ENCODE peak calls at places on chromosomes 6 and 20, in five cellular contexts. One of them, this sample, is unnamed.

GRCh38 chr20:48814633-48815032 is 13.2 kb downstream of the PREX1 start:
- DNase-seq in right atrium auricular region: no peak
- DNase-seq in mammary epithelial cell: no peak
- DNase-seq in heart left ventricle: no peak
- DNase-seq in hepatocyte: no peak
- DNase-seq in this sample: no peak

GRCh38 chr6:53496797-53497196 is 48.1 kb downstream of the GCLC start:
- DNase-seq in right atrium auricular region: no peak
- DNase-seq in mammary epithelial cell: peak
- DNase-seq in heart left ventricle: no peak
- DNase-seq in hepatocyte: peak
- DNase-seq in this sample: no peak

GRCh38 chr6:100881707-100882040 is 545 bp upstream of the ASCC3 start:
- DNase-seq in right atrium auricular region: no peak
- DNase-seq in mammary epithelial cell: no peak
- DNase-seq in heart left ventricle: no peak
- DNase-seq in hepatocyte: no peak
- DNase-seq in this sample: no peak

GRCh38 chr6:26284537-26285142 is 80.4 kb upstream of the BTN3A2 start:
- DNase-seq in right atrium auricular region: peak
- DNase-seq in mammary epithelial cell: peak
- DNase-seq in heart left ventricle: peak
- DNase-seq in hepatocyte: peak
- DNase-seq in this sample: peak

GRCh38 chr6:100906325-100906724 is 25.2 kb upstream of the ASCC3 start:
- DNase-seq in right atrium auricular region: no peak
- DNase-seq in mammary epithelial cell: no peak
- DNase-seq in heart left ventricle: no peak
- DNase-seq in hepatocyte: no peak
- DNase-seq in this sample: no peak

GRCh38 chr6:129267028-129267427 is 384.1 kb downstream of the LAMA2 start:
- DNase-seq in right atrium auricular region: no peak
- DNase-seq in mammary epithelial cell: no peak
- DNase-seq in heart left ventricle: peak
- DNase-seq in hepatocyte: no peak
- DNase-seq in this sample: no peak

GRCh38 chr6:167799033-167799933 is 27.4 kb upstream of the AFDN start:
- DNase-seq in right atrium auricular region: no peak
- DNase-seq in mammary epithelial cell: no peak
- DNase-seq in heart left ventricle: no peak
- DNase-seq in hepatocyte: no peak
- DNase-seq in this sample: no peak

GRCh38 chr20:1302578-1303541 is 26.1 kb downstream of the SDCBP2 start:
- DNase-seq in right atrium auricular region: no peak
- DNase-seq in mammary epithelial cell: peak
- DNase-seq in heart left ventricle: no peak
- DNase-seq in hepatocyte: no peak
- DNase-seq in this sample: no peak

GRCh38 chr6:146775227-146775626 is 176.5 kb downstream of the ADGB start:
- DNase-seq in right atrium auricular region: no peak
- DNase-seq in mammary epithelial cell: no peak
- DNase-seq in heart left ventricle: no peak
- DNase-seq in hepatocyte: no peak
- DNase-seq in this sample: no peak

GRCh38 chr6:157669747-157670216 is 153.3 kb upstream of the SNX9 start:
- DNase-seq in right atrium auricular region: peak
- DNase-seq in mammary epithelial cell: peak
- DNase-seq in heart left ventricle: peak
- DNase-seq in hepatocyte: peak
- DNase-seq in this sample: peak

GRCh38 chr6:157343732-157344131 is 20.4 kb upstream of the TMEM242 start:
- DNase-seq in right atrium auricular region: no peak
- DNase-seq in mammary epithelial cell: no peak
- DNase-seq in heart left ventricle: no peak
- DNase-seq in hepatocyte: no peak
- DNase-seq in this sample: no peak

GRCh38 chr20:3221398-3222226 is 12.3 kb downstream of the ITPA start:
- DNase-seq in right atrium auricular region: no peak
- DNase-seq in mammary epithelial cell: no peak
- DNase-seq in heart left ventricle: no peak
- DNase-seq in hepatocyte: no peak
- DNase-seq in this sample: no peak

GRCh38 chr6:166728884-166729530 is 102.0 kb upstream of the RPS6KA2 start:
- DNase-seq in right atrium auricular region: peak
- DNase-seq in mammary epithelial cell: no peak
- DNase-seq in heart left ventricle: no peak
- DNase-seq in hepatocyte: no peak
- DNase-seq in this sample: peak

GRCh38 chr6:126657556-126658129 is 317.7 kb downstream of the CENPW start:
- DNase-seq in right atrium auricular region: no peak
- DNase-seq in mammary epithelial cell: peak
- DNase-seq in heart left ventricle: no peak
- DNase-seq in hepatocyte: peak
- DNase-seq in this sample: no peak

GRCh38 chr20:37345339-37346231 is at the start of gene SRC:
- DNase-seq in right atrium auricular region: peak
- DNase-seq in mammary epithelial cell: peak
- DNase-seq in heart left ventricle: peak
- DNase-seq in hepatocyte: peak
- DNase-seq in this sample: peak

GRCh38 chr6:16649241-16649640 is 112.0 kb downstream of the ATXN1 start:
- DNase-seq in right atrium auricular region: no peak
- DNase-seq in mammary epithelial cell: no peak
- DNase-seq in heart left ventricle: no peak
- DNase-seq in hepatocyte: no peak
- DNase-seq in this sample: no peak

GRCh38 chr20:61361501-61361900 is 109.4 kb downstream of the CDH4 start:
- DNase-seq in right atrium auricular region: no peak
- DNase-seq in mammary epithelial cell: no peak
- DNase-seq in heart left ventricle: no peak
- DNase-seq in hepatocyte: no peak
- DNase-seq in this sample: no peak

GRCh38 chr20:31517373-31517772 is 3.1 kb downstream of the HM13 start:
- DNase-seq in right atrium auricular region: no peak
- DNase-seq in mammary epithelial cell: peak
- DNase-seq in heart left ventricle: no peak
- DNase-seq in hepatocyte: peak
- DNase-seq in this sample: no peak

GRCh38 chr20:41149679-41150131 is 12.4 kb downstream of the PLCG1 start:
- DNase-seq in right atrium auricular region: no peak
- DNase-seq in mammary epithelial cell: peak
- DNase-seq in heart left ventricle: no peak
- DNase-seq in hepatocyte: peak
- DNase-seq in this sample: no peak

GRCh38 chr6:22681761-22682160 is 112.4 kb downstream of the HDGFL1 start:
- DNase-seq in right atrium auricular region: no peak
- DNase-seq in mammary epithelial cell: no peak
- DNase-seq in heart left ventricle: no peak
- DNase-seq in hepatocyte: no peak
- DNase-seq in this sample: no peak

GRCh38 chr20:35398660-35399144 is 13.1 kb downstream of the UQCC1 start:
- DNase-seq in right atrium auricular region: no peak
- DNase-seq in mammary epithelial cell: no peak
- DNase-seq in heart left ventricle: no peak
- DNase-seq in hepatocyte: no peak
- DNase-seq in this sample: no peak

GRCh38 chr6:36285187-36285612 is 15.3 kb downstream of the PNPLA1 start:
- DNase-seq in right atrium auricular region: no peak
- DNase-seq in mammary epithelial cell: no peak
- DNase-seq in heart left ventricle: no peak
- DNase-seq in hepatocyte: no peak
- DNase-seq in this sample: no peak

GRCh38 chr6:56795852-56796532 is 153.3 kb upstream of the DST start:
- DNase-seq in right atrium auricular region: no peak
- DNase-seq in mammary epithelial cell: peak
- DNase-seq in heart left ventricle: no peak
- DNase-seq in hepatocyte: no peak
- DNase-seq in this sample: no peak

GRCh38 chr20:48294196-48294595 is 508.9 kb upstream of the SULF2 start:
- DNase-seq in right atrium auricular region: no peak
- DNase-seq in mammary epithelial cell: no peak
- DNase-seq in heart left ventricle: no peak
- DNase-seq in hepatocyte: no peak
- DNase-seq in this sample: no peak

GRCh38 chr6:1153696-1154245 is 158.1 kb upstream of the FOXQ1 start:
- DNase-seq in right atrium auricular region: no peak
- DNase-seq in mammary epithelial cell: no peak
- DNase-seq in heart left ventricle: no peak
- DNase-seq in hepatocyte: no peak
- DNase-seq in this sample: no peak

GRCh38 chr6:75285156-75285639 is 606 bp upstream of the TMEM30A start:
- DNase-seq in right atrium auricular region: no peak
- DNase-seq in mammary epithelial cell: peak
- DNase-seq in heart left ventricle: no peak
- DNase-seq in hepatocyte: no peak
- DNase-seq in this sample: no peak

GRCh38 chr20:16017656-16018055 is 555.6 kb downstream of the KIF16B start:
- DNase-seq in right atrium auricular region: no peak
- DNase-seq in mammary epithelial cell: peak
- DNase-seq in heart left ventricle: no peak
- DNase-seq in hepatocyte: no peak
- DNase-seq in this sample: no peak

DNA sequence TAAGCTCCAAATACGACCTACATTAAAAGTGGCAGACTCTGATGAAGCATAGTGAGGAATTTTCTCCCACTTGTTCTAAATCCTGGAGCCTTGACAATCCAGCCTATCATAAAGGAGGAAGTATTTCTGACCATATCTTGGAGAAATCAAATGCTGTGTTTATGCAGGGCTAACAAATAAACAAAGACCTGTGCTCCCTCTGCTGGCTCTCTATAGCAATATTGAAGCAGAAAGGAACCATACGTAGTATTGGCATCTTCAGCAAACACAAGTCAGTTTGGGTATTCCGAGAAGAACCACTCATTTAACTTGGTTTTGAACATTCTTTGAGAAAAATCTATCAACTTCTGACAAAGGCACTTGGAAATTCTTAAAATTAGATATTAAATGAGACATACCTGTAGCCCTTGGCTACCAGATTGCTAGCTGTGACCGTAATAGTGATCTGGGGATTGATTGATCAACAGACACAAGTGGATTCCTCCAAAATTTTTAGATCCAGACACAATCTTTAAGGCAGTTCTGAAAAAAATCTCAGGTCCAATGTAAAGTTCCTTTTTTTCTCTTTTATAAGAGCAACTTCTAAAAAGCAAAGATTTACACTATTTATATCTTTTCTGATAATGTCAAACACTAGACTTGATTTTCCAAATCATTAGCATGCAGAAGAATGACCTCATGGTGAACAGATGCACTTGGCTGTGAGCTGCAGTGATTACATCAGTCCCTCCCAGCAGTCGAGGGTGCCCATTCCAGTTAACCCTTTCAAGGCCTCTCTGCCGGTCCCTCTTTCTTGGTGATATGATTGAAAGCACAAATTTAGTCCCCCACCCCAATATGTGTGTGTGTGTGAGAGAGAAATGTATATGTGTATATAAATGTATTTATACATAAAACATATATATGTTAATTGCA is 40.2 kb downstream of the INSM1 start:
- DNase-seq in right atrium auricular region: no peak
- DNase-seq in mammary epithelial cell: no peak
- DNase-seq in heart left ventricle: no peak
- DNase-seq in hepatocyte: no peak
- DNase-seq in this sample: no peak
- TF ChIP-seq CTCF in right atrium auricular region: peak
- TF ChIP-seq CTCF in mammary epithelial cell: no peak
- TF ChIP-seq CTCF in heart left ventricle: peak
- TF ChIP-seq CTCF in hepatocyte: peak
- TF ChIP-seq CTCF in this sample: no peak

DNA sequence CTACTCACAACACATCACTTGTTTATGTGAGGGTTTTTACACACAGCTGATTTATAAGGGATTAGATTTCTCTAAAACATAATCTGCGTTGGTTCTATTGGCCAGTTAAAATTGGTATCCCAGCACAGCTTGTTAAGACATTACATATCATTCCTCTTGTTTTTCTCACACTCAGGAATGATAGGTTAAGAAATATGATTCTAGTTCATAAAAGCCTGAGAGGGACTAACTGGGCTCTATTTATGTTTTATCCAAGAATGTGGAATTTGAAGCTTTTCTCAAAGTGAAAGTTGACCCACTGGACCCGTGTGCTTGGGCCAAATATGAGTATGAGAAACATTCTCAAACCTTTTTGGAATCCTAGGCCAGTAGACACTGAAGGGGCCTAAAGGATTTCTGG is 117.3 kb downstream of the TMEM170B start:
- DNase-seq in right atrium auricular region: no peak
- DNase-seq in mammary epithelial cell: no peak
- DNase-seq in heart left ventricle: no peak
- DNase-seq in hepatocyte: no peak
- DNase-seq in this sample: no peak
- H3K4me3 ChIP-seq in right atrium auricular region: no peak
- H3K4me3 ChIP-seq in mammary epithelial cell: no peak
- H3K4me3 ChIP-seq in heart left ventricle: no peak
- H3K4me3 ChIP-seq in hepatocyte: no peak
- H3K4me3 ChIP-seq in this sample: no peak

GRCh38 chr6:132481189-132481588 is 31.7 kb downstream of the STX7 start:
- DNase-seq in right atrium auricular region: no peak
- DNase-seq in mammary epithelial cell: no peak
- DNase-seq in heart left ventricle: no peak
- DNase-seq in hepatocyte: no peak
- DNase-seq in this sample: no peak

GRCh38 chr6:132482595-132482994 is 30.3 kb downstream of the STX7 start:
- DNase-seq in right atrium auricular region: no peak
- DNase-seq in mammary epithelial cell: no peak
- DNase-seq in heart left ventricle: no peak
- DNase-seq in hepatocyte: no peak
- DNase-seq in this sample: no peak

GRCh38 chr6:132487762-132488161 is 25.2 kb downstream of the STX7 start:
- DNase-seq in right atrium auricular region: no peak
- DNase-seq in mammary epithelial cell: no peak
- DNase-seq in heart left ventricle: no peak
- DNase-seq in hepatocyte: no peak
- DNase-seq in this sample: no peak

GRCh38 chr6:132484680-132485018 is 28.3 kb downstream of the STX7 start:
- DNase-seq in right atrium auricular region: no peak
- DNase-seq in mammary epithelial cell: no peak
- DNase-seq in heart left ventricle: no peak
- DNase-seq in hepatocyte: no peak
- DNase-seq in this sample: no peak

GRCh38 chr6:132483779-132484679 is 28.9 kb downstream of the STX7 start:
- DNase-seq in right atrium auricular region: no peak
- DNase-seq in mammary epithelial cell: peak
- DNase-seq in heart left ventricle: peak
- DNase-seq in hepatocyte: peak
- DNase-seq in this sample: no peak
- TF ChIP-seq CTCF in right atrium auricular region: peak
- TF ChIP-seq CTCF in mammary epithelial cell: peak
- TF ChIP-seq CTCF in heart left ventricle: peak
- TF ChIP-seq CTCF in hepatocyte: peak
- TF ChIP-seq CTCF in this sample: peak

DNA sequence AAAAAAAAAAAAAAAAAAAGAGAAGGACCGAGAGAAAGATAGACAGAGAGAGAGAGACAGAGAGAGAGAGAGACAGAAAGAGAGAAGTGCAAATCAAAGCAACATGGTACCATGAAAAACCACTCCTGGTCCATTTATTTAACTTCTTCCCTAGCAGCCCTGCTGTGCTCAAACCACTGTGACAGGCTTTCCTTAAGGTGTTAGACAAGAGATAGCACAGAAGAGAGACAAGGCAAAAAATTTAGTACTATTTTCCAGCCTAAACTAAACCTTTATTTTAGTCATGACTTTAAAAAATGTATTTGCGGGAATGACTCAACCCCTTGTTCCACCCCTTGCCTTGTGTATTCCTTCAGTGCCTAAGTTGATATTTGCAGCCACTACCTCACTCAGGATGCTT is 437 bp downstream of the RIPOR2 start:
- DNase-seq in right atrium auricular region: no peak
- DNase-seq in mammary epithelial cell: no peak
- DNase-seq in heart left ventricle: no peak
- DNase-seq in hepatocyte: no peak
- DNase-seq in this sample: no peak
- H3K4me3 ChIP-seq in right atrium auricular region: no peak
- H3K4me3 ChIP-seq in mammary epithelial cell: no peak
- H3K4me3 ChIP-seq in heart left ventricle: no peak
- H3K4me3 ChIP-seq in hepatocyte: no peak
- H3K4me3 ChIP-seq in this sample: no peak